ENCODE peak calls at places on chromosomes 6 and 20, in nine cellular contexts. R is AG09319, U is cardiac muscle cell, C is PC-9, Y is cardiac fibroblast, D is uterus, Z is epithelial cell of proximal tubule, J is A673, E is activated B cell treated with CpG ODN at 0.5 μM for 24 hours. T is an unnamed sample.
A peak's percentile ranks its signal among the peaks of the same experiment; 100 is the strongest.

GRCh38 chr6:81630719-81631118 is 121.8 kb downstream of the TENT5A start:
- DNase-seq in Z (no peak), C (no peak), E (no peak), U (no peak), D (no peak), Y (no peak), R (no peak), J (no peak), T (no peak)

GRCh38 chr6:125598422-125598821 is 151.0 kb upstream of the HEY2 start:
- DNase-seq in E (no peak), Y (peak; percentile 94), C (no peak), Z (peak; percentile 32), U (peak; percentile 84), J (peak; percentile 53), D (peak; percentile 46), R (peak; percentile 8), T (no peak)

GRCh38 chr6:1424306-1424927 is 35.0 kb downstream of the FOXF2 start:
- DNase-seq in E (no peak), D (no peak), Y (peak; percentile 63), J (peak; percentile 61), U (peak; percentile 71), C (no peak), Z (peak; percentile 7), R (peak; percentile 56), T (no peak)

GRCh38 chr20:46699651-46700359 is 9.6 kb upstream of the SLC2A10 start:
- DNase-seq in E (no peak), D (no peak), U (peak; percentile 72), R (no peak), Z (no peak), Y (peak; percentile 61), J (peak; percentile 62), C (peak; percentile 37), T (no peak)

GRCh38 chr6:70312165-70312564 is 9.3 kb upstream of the COL9A1 start:
- DNase-seq in Z (peak; percentile 79), Y (peak; percentile 79), R (peak; percentile 14), C (peak; percentile 87), E (no peak), D (no peak), U (peak; percentile 73), J (no peak), T (no peak)

GRCh38 chr6:46014511-46015118 is 1.0 kb downstream of the CLIC5 start:
- DNase-seq in Y (no peak), D (no peak), R (no peak), C (no peak), J (no peak), E (no peak), Z (no peak), U (no peak), T (no peak)

GRCh38 chr6:127053032-127053908 is 65.2 kb upstream of the RSPO3 start:
- DNase-seq in D (no peak), R (no peak), C (no peak), U (peak; percentile 4), E (no peak), Y (peak; percentile 54), Z (no peak), J (peak; percentile 23), T (no peak)

GRCh38 chr6:149264629-149265028 is 52.9 kb upstream of the TAB2 start:
- DNase-seq in J (no peak), C (no peak), U (no peak), E (no peak), Z (no peak), R (no peak), D (no peak), Y (no peak), T (no peak)

GRCh38 chr6:33839399-33840063 is 35.7 kb upstream of the MLN start:
- DNase-seq in J (no peak), E (no peak), R (no peak), C (no peak), D (no peak), Z (no peak), U (no peak), Y (no peak), T (no peak)

DNA sequence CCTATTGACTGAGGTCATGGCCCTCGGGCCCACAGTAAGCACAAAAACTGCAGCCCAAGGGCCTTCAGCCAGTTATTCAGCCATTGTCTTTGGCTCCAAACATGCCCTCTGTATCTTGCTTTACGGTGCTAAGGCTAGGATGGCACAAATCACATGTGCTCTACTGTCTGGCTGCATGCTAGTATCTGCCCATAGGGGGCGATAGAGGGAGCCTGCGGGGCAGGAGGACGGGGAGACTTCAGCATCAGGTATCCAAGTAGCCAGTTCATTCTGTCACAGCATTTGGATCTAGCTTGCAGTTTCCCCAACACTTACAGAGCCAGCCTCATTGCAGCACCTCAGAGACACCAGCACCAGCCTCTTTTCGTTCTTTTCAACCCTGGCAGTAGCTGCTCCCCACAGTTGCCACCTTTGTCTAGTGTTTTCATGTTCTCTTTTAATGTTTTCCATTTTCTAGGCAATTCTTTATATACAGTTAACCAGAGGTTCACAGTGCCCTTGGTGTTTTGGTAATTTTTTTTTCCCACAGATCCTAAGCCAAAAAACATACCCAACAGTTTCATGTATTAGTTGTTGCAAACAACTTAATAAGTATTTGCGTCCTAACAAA is 705.9 kb downstream of the PTPRT start:
- DNase-seq in E (no peak), U (peak; percentile 3), Z (no peak), Y (no peak), J (peak; percentile 48), D (no peak), C (no peak), R (no peak), T (no peak)
- TF ChIP-seq CTCF in E (no peak), U (peak; percentile 33), Z (peak; percentile 44), Y (peak; percentile 18), J (peak; percentile 70), D (no peak), C (peak; percentile 67), R (no peak), T (peak; percentile 21)

DNA sequence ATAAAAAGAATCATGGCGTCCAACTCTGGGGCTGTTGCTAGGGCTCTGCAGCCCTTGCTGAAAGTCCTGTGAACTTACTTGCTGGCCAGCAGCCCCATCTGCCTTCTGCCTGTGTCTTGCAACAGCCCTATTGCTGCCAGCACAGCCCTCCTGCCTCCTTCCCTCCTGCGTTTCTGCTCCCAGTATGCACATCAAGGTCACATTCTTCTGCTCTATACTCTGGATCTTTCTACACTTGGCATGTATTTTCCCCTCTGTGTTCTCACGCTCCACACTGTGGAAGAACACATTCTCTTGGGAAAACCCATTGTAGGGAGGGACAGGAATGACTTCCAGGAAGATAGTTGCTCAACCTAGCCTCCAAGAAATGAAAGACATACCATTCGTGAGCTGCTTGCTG is 80.9 kb upstream of the PHACTR2 start:
- DNase-seq in C (no peak), R (peak; percentile 92), E (no peak), Z (peak; percentile 13), Y (peak; percentile 82), U (peak; percentile 95), J (no peak), D (peak; percentile 30), T (no peak)
- TF ChIP-seq CTCF in C (no peak), R (peak; percentile 36), E (no peak), Z (no peak), Y (no peak), U (peak; percentile 18), J (no peak), D (no peak), T (peak; percentile 45)

GRCh38 chr6:137868721-137869631 is 1.9 kb downstream of the TNFAIP3 start:
- DNase-seq in Y (peak; percentile 47), C (no peak), D (no peak), U (no peak), J (no peak), Z (no peak), R (no peak), E (no peak), T (no peak)
- TF ChIP-seq CTCF in Y (peak; percentile 37), C (peak; percentile 47), D (no peak), U (no peak), J (no peak), Z (peak; percentile 34), R (no peak), E (no peak), T (no peak)

GRCh38 chr6:79250107-79250514 is 15.6 kb upstream of the HMGN3 start:
- DNase-seq in R (no peak), E (no peak), C (no peak), J (peak; percentile 4), Z (no peak), Y (no peak), D (no peak), U (no peak), T (no peak)
- TF ChIP-seq CTCF in R (no peak), E (no peak), C (no peak), J (peak; percentile 32), Z (peak; percentile 33), Y (no peak), D (no peak), U (peak; percentile 18), T (peak; percentile 29)

DNA sequence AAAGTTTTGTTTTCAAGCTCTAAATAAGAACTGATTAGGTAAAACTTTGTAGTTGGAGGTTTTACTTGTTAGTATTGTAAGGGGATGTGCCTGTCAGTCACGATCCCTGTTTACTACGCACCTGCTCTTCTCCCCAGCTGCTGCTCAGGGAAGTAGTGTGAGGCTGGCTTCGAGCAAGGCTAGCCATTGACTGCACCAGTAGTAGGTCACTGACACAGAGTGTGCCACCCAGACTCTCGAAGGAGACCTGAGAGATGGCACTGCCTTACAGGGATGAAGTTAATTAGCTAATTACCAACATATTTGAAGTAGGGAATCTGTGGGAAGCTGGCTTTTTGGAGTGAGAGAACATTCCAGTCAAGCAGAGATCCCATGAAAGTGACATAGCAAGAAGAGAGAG is 89.3 kb downstream of the DNAH8 start:
- DNase-seq in R (no peak), J (no peak), U (no peak), Y (no peak), Z (no peak), C (no peak), E (no peak), D (no peak), T (no peak)
- TF ChIP-seq CTCF in R (no peak), J (no peak), U (no peak), Y (no peak), Z (no peak), C (no peak), E (no peak), D (no peak), T (no peak)

T was measured in chondrocyte.